ENCODE peak calls at places on chromosomes 6 and 20, in nine cellular contexts. H is AG10803, F is lung, G is prostate gland, J is retinal pigment epithelial cell, T is WERI-Rb-1, O is neural crest cell, Y is mammary epithelial cell, Z is choroid plexus epithelial cell. I is an unnamed sample.

GRCh38 chr6:84410377-84410776 is 182.9 kb upstream of the CEP162 start:
- DNase-seq in O (no peak), G (no peak), J (no peak), Z (no peak), H (no peak), Y (no peak), F (no peak), T (no peak), I (no peak)

GRCh38 chr6:33441457-33441856 is 12.9 kb upstream of the ZBTB9 start:
- DNase-seq in F (no peak), T (no peak), J (no peak), Z (no peak), G (no peak), Y (no peak), H (no peak), O (no peak), I (no peak)

GRCh38 chr6:106974999-106975698 is 620 bp upstream of the CD24 start:
- DNase-seq in T (peak; percentile 61), Y (peak; percentile 75), Z (no peak), H (peak; percentile 9), J (no peak), F (peak; percentile 33), G (peak; percentile 39), O (peak; percentile 58), I (no peak)

GRCh38 chr6:6599468-6599873 is 11.0 kb downstream of the LY86 start:
- DNase-seq in G (no peak), J (no peak), T (no peak), F (no peak), Z (no peak), O (no peak), Y (no peak), H (no peak), I (no peak)

GRCh38 chr20:35146922-35147574 is at the start of gene EDEM2:
- DNase-seq in J (peak; percentile 78), Y (peak; percentile 95), O (peak; percentile 98), T (peak; percentile 96), H (peak; percentile 94), G (peak; percentile 91), Z (peak; percentile 98), F (peak; percentile 93), I (peak; percentile 96)

GRCh38 chr20:61490721-61491120 is 238.7 kb downstream of the CDH4 start:
- DNase-seq in T (no peak), F (no peak), J (no peak), H (no peak), G (no peak), O (no peak), Y (no peak), Z (no peak), I (no peak)

GRCh38 chr20:61954276-61955021 is 111.2 kb downstream of the TAF4 start:
- DNase-seq in Y (no peak), O (no peak), J (no peak), G (no peak), T (no peak), Z (no peak), H (no peak), F (no peak), I (no peak)

GRCh38 chr6:147283460-147283859 is 79.2 kb downstream of the STXBP5 start:
- DNase-seq in J (no peak), F (no peak), G (no peak), Y (peak; percentile 52), T (no peak), H (peak; percentile 73), Z (no peak), O (no peak), I (no peak)

GRCh38 chr20:12371955-12372354 is 454.3 kb downstream of the BTBD3 start:
- DNase-seq in T (no peak), O (no peak), Z (no peak), J (no peak), F (no peak), G (no peak), Y (no peak), H (no peak), I (no peak)

GRCh38 chr6:36563237-36563927 is 16.1 kb upstream of the STK38 start:
- DNase-seq in Y (no peak), H (no peak), F (no peak), O (no peak), T (peak; percentile 50), Z (peak; percentile 51), J (no peak), G (no peak), I (no peak)

GRCh38 chr6:157937318-157937717 is 44.3 kb upstream of the SYNJ2 start:
- DNase-seq in F (no peak), J (no peak), O (no peak), H (no peak), Y (no peak), G (no peak), T (no peak), Z (no peak), I (no peak)

GRCh38 chr6:107490568-107491058 is 696 bp downstream of the SOBP start:
- DNase-seq in H (no peak), F (no peak), G (peak; percentile 13), O (peak; percentile 18), Z (peak; percentile 2), Y (no peak), T (no peak), J (no peak), I (no peak)

GRCh38 chr6:108115598-108116058 is 41.1 kb upstream of the OSTM1 start:
- DNase-seq in O (no peak), Z (peak; percentile 48), T (peak; percentile 61), J (no peak), H (peak; percentile 17), F (peak; percentile 71), G (no peak), Y (peak; percentile 25), I (no peak)

GRCh38 chr6:166040292-166040691 is 127.4 kb downstream of the TBXT start:
- DNase-seq in Z (no peak), G (no peak), T (no peak), H (no peak), J (no peak), Y (no peak), O (no peak), F (no peak), I (no peak)

GRCh38 chr6:56144538-56145324 is 102.6 kb downstream of the COL21A1 start:
- DNase-seq in J (peak; percentile 11), T (no peak), G (no peak), O (no peak), Z (peak; percentile 24), H (peak; percentile 66), Y (peak; percentile 44), F (no peak), I (peak; percentile 53)

GRCh38 chr20:10060223-10060622 is 25.4 kb downstream of the ANKEF1 start:
- DNase-seq in H (no peak), G (no peak), Z (peak; percentile 58), O (no peak), J (no peak), F (no peak), Y (no peak), T (no peak), I (no peak)
- TF ChIP-seq CTCF in H (no peak), G (no peak), Z (no peak), O (no peak), J (no peak), F (no peak), Y (no peak), T (no peak), I (no peak)

DNA sequence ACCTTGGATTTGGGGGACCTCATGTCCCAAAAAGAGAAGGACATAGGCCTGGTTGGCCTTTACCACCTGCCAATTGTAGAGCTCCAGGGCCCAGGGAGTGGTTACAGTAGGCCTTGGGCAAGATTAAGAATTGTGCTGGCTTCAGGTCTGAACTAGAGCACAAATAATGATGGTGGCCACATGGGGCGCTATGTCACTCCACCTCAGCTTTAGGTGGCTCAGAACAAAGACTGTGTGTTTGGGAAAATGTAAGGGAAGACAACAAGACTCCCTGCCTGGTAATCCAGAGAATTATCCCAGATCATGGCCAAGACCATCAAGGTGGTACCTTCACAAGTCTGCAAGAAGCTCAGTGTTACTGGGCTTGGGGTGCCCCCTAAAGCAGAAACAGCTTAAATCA is 224.9 kb upstream of the OPRM1 start:
- DNase-seq in O (no peak), T (peak; percentile 17), F (no peak), J (no peak), H (no peak), G (no peak), Z (no peak), Y (no peak), I (no peak)
- TF ChIP-seq CTCF in O (peak; percentile 36), T (peak; percentile 35), F (no peak), J (peak; percentile 21), H (no peak), G (no peak), Z (peak; percentile 26), Y (no peak), I (peak; percentile 37)

GRCh38 chr6:170443151-170443662 is 109.9 kb downstream of the PSMB1 start:
- DNase-seq in T (no peak), O (no peak), H (no peak), Y (no peak), G (no peak), Z (no peak), J (no peak), F (no peak), I (no peak)
- TF ChIP-seq CTCF in T (peak; percentile 60), O (no peak), H (no peak), Y (no peak), G (no peak), Z (peak; percentile 24), J (peak; percentile 23), F (no peak), I (peak; percentile 45)

DNA sequence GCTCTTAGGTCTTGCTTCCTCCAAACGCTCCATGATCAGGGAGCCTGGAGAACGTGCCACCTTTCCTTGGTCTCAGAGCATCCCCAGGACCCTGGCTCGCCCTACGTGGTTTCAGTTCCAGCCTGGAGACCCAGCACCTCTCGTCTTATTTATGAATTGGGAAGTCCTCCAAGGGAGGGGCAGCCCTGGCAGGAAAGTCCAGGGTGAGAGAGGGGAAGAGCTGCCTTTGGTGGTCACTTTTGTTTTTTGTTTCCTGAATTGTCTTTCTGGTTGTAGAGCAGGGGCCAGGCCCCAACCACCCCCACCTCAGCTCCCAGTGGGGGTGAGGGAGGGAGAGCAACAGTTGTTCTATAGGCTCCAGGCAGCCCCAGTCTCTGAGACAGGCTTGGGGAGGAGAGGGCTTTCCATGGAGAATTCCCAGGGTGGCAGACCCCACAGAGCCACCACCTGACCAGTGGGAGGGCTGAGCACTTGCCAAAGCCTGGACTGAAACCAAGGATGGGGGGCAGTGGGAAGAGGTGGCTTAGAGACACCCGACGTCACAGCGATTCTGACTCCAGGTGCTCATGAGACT is 88.8 kb downstream of the PRND start:
- DNase-seq in T (no peak), F (no peak), G (no peak), H (no peak), Y (no peak), O (no peak), J (no peak), Z (no peak), I (no peak)
- TF ChIP-seq CTCF in T (no peak), F (no peak), G (no peak), H (no peak), Y (no peak), O (no peak), J (no peak), Z (no peak), I (no peak)

I was measured in brain microvascular endothelial cell.